ENCODE peak calls at places on chromosomes 5 and 9, in eight cellular contexts. U is endothelial cell, B is fibroblast of lung, J is Panc1, T is bronchial epithelial cell, G is MM.1S, M is neural crest cell, E is left lung. R is an unnamed sample.

GRCh38 chr5:95163079-95163478 is 121.8 kb downstream of the MCTP1 start:
- DNase-seq in U (no peak), B (no peak), J (no peak), T (no peak), G (no peak), M (no peak), E (no peak), R (no peak)

GRCh38 chr9:11973511-11973910 is 719.7 kb upstream of the TYRP1 start:
- DNase-seq in U (no peak), B (no peak), J (no peak), T (no peak), G (no peak), M (no peak), E (no peak), R (no peak)

GRCh38 chr9:120627073-120627472 is 47.1 kb upstream of the CDK5RAP2 start:
- DNase-seq in U (no peak), B (no peak), J (no peak), T (no peak), G (no peak), M (no peak), E (no peak), R (no peak)

GRCh38 chr9:89304479-89305188 is 6.4 kb upstream of the CKS2 start:
- DNase-seq in U (no peak), B (no peak), J (no peak), T (no peak), G (no peak), M (no peak), E (no peak), R (no peak)

GRCh38 chr5:14342306-14342705 is 199.2 kb downstream of the TRIO start:
- DNase-seq in U (no peak), B (peak; percentile 31), J (no peak), T (no peak), G (no peak), M (no peak), E (no peak), R (no peak)

GRCh38 chr9:7328453-7328852 is 471.1 kb downstream of the DMAC1 start:
- DNase-seq in U (no peak), B (no peak), J (no peak), T (no peak), G (no peak), M (no peak), E (no peak), R (no peak)

GRCh38 chr5:139668924-139669680 is 21.0 kb downstream of the CXXC5 start:
- DNase-seq in U (no peak), B (no peak), J (no peak), T (no peak), G (peak; percentile 10), M (no peak), E (no peak), R (no peak)

GRCh38 chr5:1594336-1595106 is 70.8 kb upstream of the LPCAT1 start:
- DNase-seq in U (peak; percentile 74), B (no peak), J (peak; percentile 64), T (peak; percentile 6), G (no peak), M (peak; percentile 86), E (peak; percentile 92), R (peak; percentile 93)

GRCh38 chr5:146368137-146368536 is 29.5 kb downstream of the POU4F3 start:
- DNase-seq in U (no peak), B (peak; percentile 49), J (no peak), T (peak; percentile 12), G (no peak), M (no peak), E (no peak), R (no peak)

GRCh38 chr5:109964136-109964535 is 274.4 kb downstream of the MAN2A1 start:
- DNase-seq in U (no peak), B (peak; percentile 8), J (no peak), T (peak; percentile 60), G (no peak), M (no peak), E (no peak), R (no peak)

GRCh38 chr9:94799578-94800264 is 73.2 kb downstream of the AOPEP start:
- DNase-seq in U (no peak), B (peak; percentile 97), J (no peak), T (peak; percentile 71), G (no peak), M (no peak), E (no peak), R (no peak)

GRCh38 chr9:118529624-118530214 is 825.5 kb downstream of the TLR4 start:
- DNase-seq in U (no peak), B (no peak), J (no peak), T (no peak), G (no peak), M (no peak), E (no peak), R (no peak)

GRCh38 chr5:156716981-156717380 is 133.1 kb upstream of the PPP1R2B start:
- DNase-seq in U (no peak), B (no peak), J (no peak), T (no peak), G (no peak), M (no peak), E (no peak), R (no peak)

GRCh38 chr5:36373527-36374086 is 71.9 kb upstream of the RANBP3L start:
- DNase-seq in U (no peak), B (peak; percentile 80), J (no peak), T (peak; percentile 97), G (no peak), M (no peak), E (peak; percentile 42), R (no peak)

GRCh38 chr9:86843182-86843581 is 104.1 kb downstream of the GAS1 start:
- DNase-seq in U (no peak), B (no peak), J (no peak), T (peak; percentile 18), G (no peak), M (no peak), E (no peak), R (no peak)

GRCh38 chr5:147169399-147169798 is 65.4 kb upstream of the STK32A start:
- DNase-seq in U (no peak), B (peak; percentile 92), J (no peak), T (peak; percentile 40), G (no peak), M (no peak), E (no peak), R (no peak)

GRCh38 chr5:147968855-147969254 is 62.5 kb upstream of the C5orf46 start:
- DNase-seq in U (no peak), B (peak; percentile 55), J (no peak), T (no peak), G (no peak), M (no peak), E (no peak), R (no peak)

GRCh38 chr9:16985559-16986348 is 115.3 kb upstream of the BNC2 start:
- DNase-seq in U (no peak), B (peak; percentile 91), J (no peak), T (no peak), G (no peak), M (no peak), E (no peak), R (no peak)

GRCh38 chr5:31581498-31582099 is 49.5 kb downstream of the C5orf22 start:
- DNase-seq in U (no peak), B (peak; percentile 27), J (peak; percentile 10), T (peak; percentile 47), G (peak; percentile 49), M (no peak), E (no peak), R (no peak)

GRCh38 chr9:125748511-125749099 is 1.4 kb downstream of the PBX3 start:
- DNase-seq in U (peak; percentile 28), B (no peak), J (no peak), T (peak; percentile 21), G (no peak), M (no peak), E (peak; percentile 73), R (no peak)

GRCh38 chr5:51386916-51387853 is 3.9 kb downstream of the ISL1 start:
- DNase-seq in U (no peak), B (no peak), J (no peak), T (no peak), G (no peak), M (no peak), E (peak; percentile 62), R (no peak)

GRCh38 chr5:128199611-128200010 is 116.0 kb downstream of the SLC12A2 start:
- DNase-seq in U (no peak), B (no peak), J (no peak), T (peak; percentile 87), G (no peak), M (no peak), E (no peak), R (no peak)

GRCh38 chr9:74609671-74610416 is 112.7 kb downstream of the RORB start:
- DNase-seq in U (no peak), B (no peak), J (no peak), T (no peak), G (no peak), M (no peak), E (no peak), R (no peak)
- TF ChIP-seq CTCF in U (no peak), B (no peak), J (no peak), T (no peak), G (no peak), M (no peak), E (no peak), R (no peak)

DNA sequence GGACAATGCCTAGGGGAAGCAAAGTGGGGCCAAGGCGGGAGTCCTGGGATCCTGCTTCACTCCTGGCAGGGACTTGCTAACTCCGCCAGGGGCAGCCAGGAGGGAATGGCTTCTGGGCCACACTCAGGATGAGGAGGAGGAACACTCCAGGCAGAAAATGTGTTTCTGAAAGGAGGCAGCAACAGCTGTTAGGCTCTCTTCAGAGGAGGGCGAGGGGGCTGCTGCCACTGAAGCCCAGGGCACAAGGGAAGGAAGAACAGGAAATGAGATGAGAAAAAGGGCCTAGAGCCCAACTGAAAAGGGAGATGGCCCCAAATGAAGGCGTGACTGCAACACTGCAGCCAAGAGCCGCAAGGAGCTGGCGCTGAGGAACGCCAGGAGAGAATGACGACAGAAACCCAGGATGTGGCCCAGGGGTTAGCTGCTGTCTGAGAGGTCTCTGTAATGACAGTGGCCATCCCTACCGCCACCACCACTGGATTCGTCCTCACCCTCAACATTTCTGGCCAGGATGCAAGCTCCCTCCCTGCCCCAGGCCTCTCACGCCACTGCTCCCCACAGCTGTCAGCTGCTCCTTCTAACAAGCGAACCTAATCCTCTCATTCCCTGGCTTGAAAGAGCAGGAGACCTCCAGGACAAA is 15.8 kb downstream of the PSMB7 start:
- DNase-seq in U (no peak), B (peak; percentile 75), J (no peak), T (no peak), G (no peak), M (peak; percentile 30), E (no peak), R (no peak)
- TF ChIP-seq CTCF in U (no peak), B (peak; percentile 15), J (no peak), T (peak; percentile 12), G (no peak), M (no peak), E (no peak), R (no peak)

GRCh38 chr5:126628102-126628501 is 27.4 kb downstream of the PHAX start:
- DNase-seq in U (no peak), B (no peak), J (no peak), T (no peak), G (no peak), M (no peak), E (no peak), R (no peak)
- TF ChIP-seq CTCF in U (no peak), B (no peak), J (no peak), T (no peak), G (no peak), M (no peak), E (no peak), R (no peak)

DNA sequence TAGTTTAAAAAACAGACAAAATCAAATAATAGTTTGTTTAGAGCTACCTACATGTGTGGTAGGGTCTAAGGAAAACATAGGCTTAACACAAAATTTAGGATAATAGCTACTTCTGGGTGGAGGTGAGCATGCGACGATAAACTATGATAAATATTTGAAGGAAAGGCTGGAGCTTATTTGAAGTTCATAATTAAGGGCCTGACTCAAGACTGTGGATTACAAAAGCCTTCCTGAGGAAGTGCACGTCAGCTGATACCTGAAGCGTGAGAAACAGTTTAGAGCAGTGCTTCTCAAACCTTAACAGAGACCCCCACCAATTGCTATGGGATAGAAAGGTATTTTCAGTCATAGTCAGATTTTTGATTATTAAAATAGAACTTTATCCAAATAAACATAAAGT is 20.4 kb upstream of the UBLCP1 start:
- DNase-seq in U (no peak), B (no peak), J (no peak), T (peak; percentile 76), G (no peak), M (no peak), E (no peak), R (no peak)
- TF ChIP-seq CTCF in U (no peak), B (no peak), J (no peak), T (no peak), G (no peak), M (no peak), E (no peak), R (no peak)